ENCODE peak calls at places on chromosome 17, in four cellular contexts. V is mammary epithelial cell; G is chondrocyte; Q is CD4-positive, alpha-beta T cell. D is an unnamed sample.

GRCh38 chr17:32909787-32910369 is 18.1 kb upstream of the TMEM98 start:
- DNase-seq in V (peak; percentile 69), G (no peak), Q (peak; percentile 15), D (no peak)

GRCh38 chr17:59899099-59899498 is 6.2 kb downstream of the RPS6KB1 start:
- DNase-seq in V (no peak), G (no peak), Q (no peak), D (no peak)

GRCh38 chr17:5832886-5833285 is 237.3 kb upstream of the WSCD1 start:
- DNase-seq in V (peak; percentile 84), G (no peak), Q (no peak), D (no peak)

GRCh38 chr17:42409467-42410351 is 13.3 kb downstream of the CAVIN1 start:
- DNase-seq in V (peak; percentile 94), G (no peak), Q (no peak), D (no peak)

GRCh38 chr17:35743911-35744328 is 9.1 kb downstream of the GAS2L2 start:
- DNase-seq in V (peak; percentile 29), G (no peak), Q (no peak), D (no peak)

GRCh38 chr17:62703269-62703775 is 75.9 kb downstream of the MRC2 start:
- DNase-seq in V (peak; percentile 84), G (peak; percentile 93), Q (no peak), D (no peak)

GRCh38 chr17:65370669-65371126 is 190.8 kb downstream of the AXIN2 start:
- DNase-seq in V (no peak), G (no peak), Q (no peak), D (no peak)

GRCh38 chr17:48795444-48796162 is 21.4 kb downstream of the TTLL6 start:
- DNase-seq in V (no peak), G (no peak), Q (no peak), D (no peak)

GRCh38 chr17:79814966-79815835 is 18.3 kb upstream of the CBX8 start:
- DNase-seq in V (peak; percentile 25), G (no peak), Q (no peak), D (no peak)

DNA sequence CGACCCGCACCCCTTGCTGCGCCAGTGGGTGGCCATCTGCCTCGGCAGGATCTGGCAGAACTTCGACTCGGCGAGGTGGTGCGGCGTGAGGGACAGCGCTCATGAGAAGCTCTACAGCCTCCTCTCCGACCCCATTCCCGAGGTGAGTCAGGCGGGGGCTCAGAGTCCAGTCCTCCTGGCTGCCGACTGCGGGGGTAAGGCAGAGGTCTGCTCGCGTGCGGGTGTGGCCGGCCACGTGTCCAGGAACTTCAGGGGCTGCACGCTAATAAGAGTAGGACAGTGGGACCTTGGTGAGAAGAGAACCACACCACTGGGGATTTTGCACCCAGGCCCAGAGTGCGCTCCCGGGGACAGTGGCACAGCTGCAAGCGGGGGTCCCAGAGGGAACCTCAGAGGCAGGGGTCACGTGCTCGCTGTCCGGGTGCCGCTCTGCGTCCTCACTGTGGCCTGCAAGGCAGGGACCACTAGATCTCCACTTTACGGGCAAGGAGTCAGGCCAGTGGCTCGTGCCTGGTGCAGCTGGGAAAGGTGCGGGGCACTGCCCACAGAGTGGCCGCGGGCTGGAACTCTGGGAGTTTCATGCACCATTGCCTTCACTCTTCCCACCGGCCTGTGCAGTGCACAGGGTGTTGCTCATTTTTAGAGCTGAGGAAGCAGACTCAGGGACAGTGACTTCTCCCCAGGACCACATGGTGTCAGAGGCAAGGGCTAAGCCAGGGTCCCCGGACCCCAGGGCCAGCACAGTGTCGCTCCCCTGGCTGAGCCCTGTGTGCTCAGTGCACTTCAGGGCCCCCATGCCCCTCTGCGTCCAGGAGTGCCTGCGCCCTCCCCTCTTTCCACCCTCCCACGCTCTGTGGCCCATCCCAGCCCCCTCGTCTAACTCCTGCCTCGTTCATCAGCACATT is 107.6 kb upstream of the CHMP6 start:
- DNase-seq in V (no peak), G (peak; percentile 88), Q (no peak), D (no peak)
- TF ChIP-seq CTCF in V (no peak), G (no peak), Q (no peak), D (no peak)

GRCh38 chr17:73782641-73783381 is 138.6 kb upstream of the SDK2 start:
- DNase-seq in V (no peak), G (no peak), Q (no peak), D (no peak)
- TF ChIP-seq CTCF in V (no peak), G (no peak), Q (no peak), D (peak; percentile 83)

DNA sequence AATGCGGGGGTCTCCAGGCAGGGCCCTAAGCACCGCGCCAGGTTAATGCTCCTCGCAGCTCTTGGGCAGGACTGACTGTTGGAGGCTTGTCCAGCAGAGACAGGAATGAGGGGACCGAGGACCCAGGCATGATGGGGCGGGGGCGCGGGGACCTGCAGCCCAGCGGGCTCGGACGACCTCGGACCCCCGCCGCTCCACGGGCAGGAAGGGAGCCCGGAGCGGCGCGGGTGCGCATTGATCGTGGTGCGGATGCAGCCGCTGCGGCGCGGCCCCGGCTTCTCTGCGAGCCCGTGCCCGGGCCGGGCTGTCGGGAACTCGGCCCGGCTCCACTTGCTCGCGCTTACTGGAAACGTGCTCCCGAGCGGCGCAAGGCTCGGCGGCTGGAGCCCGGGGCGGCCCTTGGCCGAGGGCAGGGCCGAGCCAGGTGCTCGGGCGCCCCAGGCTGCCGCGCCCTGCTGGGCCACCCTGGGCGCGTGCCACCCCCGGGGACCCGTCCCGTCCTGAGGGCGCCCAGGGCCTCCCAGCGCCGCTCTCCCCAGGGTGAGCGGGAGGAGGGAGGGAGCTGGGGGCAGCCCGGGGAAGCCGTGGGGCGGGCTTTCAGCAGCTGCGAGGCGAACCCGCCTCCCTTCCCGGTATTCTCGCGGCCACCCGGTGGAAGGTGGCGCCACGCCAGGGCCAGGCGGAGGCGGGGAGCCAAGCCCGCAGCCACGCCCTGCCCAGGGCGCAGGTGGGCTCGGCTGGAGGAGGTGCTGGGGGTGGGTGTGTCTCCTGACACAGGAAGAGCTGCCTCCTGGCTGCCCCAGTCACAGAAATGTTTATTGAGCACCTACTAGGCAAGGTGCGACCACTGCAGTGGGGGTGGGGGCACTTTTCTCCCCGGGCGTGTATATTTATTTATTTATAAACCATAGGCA is 45.9 kb downstream of the SOCS3 start:
- DNase-seq in V (peak; percentile 93), G (no peak), Q (peak; percentile 41), D (peak; percentile 85)
- TF ChIP-seq CTCF in V (no peak), G (no peak), Q (no peak), D (no peak)

DNA sequence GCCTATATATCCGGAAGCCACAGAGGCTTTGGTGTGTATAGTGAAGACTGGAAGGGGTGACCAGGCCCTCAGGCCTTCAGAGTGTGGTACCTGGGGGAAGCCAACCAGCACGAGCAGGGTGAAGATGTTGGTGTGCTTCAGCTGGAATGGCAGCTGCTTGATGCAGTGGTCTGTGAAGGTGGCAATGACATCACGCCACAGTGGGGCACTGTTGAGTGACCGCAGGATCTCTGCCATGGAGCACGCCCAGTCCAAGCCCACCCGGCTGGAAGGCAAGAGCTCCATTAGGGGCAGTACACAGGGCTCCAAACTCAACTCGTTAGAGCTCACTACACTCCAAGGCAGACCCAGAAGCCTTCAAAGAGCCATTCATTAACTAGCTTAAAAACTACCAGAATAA is 68.5 kb upstream of the ATP2A3 start:
- DNase-seq in V (no peak), G (no peak), Q (no peak), D (no peak)
- TF ChIP-seq CTCF in V (no peak), G (no peak), Q (no peak), D (no peak)

DNA sequence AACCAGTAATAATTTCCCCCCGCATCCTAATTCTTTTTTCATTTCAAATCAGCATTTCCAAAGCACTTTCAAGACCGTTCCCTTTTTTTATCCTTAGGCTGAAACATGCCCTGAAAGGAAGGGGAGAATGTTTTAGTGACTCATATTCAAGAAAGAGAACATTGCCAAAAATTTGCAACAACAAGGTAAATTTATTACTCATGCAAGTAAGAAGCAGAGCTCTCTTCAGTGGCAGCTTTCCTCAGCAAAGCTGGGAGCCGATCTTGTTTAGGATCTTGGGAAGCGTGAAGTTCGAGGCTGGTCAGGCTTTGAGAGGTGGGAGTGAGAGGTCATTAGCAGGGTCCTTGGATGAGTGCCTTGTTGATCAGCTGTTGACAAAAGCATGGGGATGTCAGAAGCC is 129.5 kb downstream of the PRKCA start:
- DNase-seq in V (peak; percentile 75), G (no peak), Q (no peak), D (no peak)
- TF ChIP-seq CTCF in V (no peak), G (no peak), Q (no peak), D (no peak)

DNA sequence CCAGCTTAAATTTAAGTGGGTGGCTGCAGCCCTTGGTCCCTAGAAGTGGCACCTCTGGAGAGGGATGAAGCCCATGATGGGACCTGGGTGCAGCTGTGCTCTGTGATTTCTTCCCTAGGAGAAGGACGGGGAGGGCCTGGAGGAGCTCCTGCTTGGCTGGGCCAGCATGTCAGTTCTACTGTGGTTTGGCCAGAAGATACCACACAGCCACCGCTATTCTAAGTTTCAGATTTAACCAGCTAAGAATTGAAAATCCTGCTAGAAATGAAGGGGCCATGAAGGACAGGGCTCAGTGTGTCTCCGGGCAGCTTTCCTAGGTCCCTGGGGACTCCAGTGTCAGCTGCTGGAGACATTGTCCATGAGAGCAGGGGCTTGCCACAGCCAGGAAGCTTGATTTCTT is 9.7 kb downstream of the RAP1GAP2 start:
- DNase-seq in V (no peak), G (no peak), Q (no peak), D (no peak)
- TF ChIP-seq CTCF in V (no peak), G (no peak), Q (no peak), D (no peak)

DNA sequence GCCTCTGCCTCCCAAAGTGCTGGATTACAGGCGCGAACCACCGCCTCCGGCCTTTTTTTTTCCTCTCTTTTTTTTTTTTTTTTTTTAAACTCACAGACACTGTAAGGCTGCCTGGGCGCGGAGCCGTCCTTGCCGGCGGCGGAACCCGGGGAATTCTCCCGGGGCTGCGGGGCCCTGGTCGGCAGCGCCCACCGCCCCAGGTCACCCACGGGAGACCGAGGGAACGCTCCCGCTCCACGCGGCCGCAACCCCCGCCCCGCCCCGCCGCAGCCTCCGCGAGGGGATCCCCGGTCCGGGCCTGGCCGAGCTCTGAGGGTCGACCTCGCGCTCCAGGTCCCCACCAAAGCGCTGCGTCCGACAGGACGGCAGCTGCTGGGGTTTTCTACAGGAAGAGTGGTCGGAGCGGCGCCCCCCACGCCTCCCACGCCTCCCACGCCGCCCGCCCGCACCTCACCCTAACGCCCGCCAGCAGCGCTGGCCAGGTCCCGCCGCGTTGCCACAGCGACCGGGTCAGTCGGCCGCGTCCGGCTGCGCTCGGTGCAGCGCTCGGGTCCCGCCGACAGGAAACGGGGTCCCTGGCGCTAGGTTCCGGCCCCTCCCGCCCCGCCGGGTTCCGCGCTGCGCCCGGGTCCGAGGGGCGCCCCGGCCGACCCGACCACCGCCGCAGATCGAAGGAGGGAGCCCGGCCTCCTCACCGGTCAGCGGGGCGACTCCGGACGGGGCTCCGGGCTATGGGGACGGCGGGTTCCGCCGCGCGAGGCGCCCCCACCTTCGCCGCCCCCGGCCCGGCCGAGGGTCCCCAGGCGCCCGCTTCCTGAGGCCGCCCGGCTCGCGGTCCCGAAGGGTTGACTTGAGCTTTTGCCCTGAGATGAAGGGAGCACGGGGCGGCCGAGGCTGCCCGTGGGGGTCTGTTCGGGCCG is at the start of gene CCDC57:
- DNase-seq in V (peak; percentile 73), G (peak; percentile 92), Q (no peak), D (peak; percentile 87)
- TF ChIP-seq CTCF in V (no peak), G (no peak), Q (no peak), D (no peak)

D was measured in D721Med.